ENCODE peak calls at places on chromosomes 12 and 14, in four cellular contexts. I, U, V and K are unnamed samples.

GRCh38 chr14:49636866-49637265 is 1.8 kb upstream of the DNAAF2 start:
- DNase-seq in I (no peak), U (no peak), V (no peak), K (no peak)

GRCh38 chr12:4201333-4202105 is 72.0 kb upstream of the CCND2 start:
- DNase-seq in I (no peak), U (no peak), V (no peak), K (no peak)

GRCh38 chr12:89556976-89557375 is 31.1 kb upstream of the POC1B start:
- DNase-seq in I (peak), U (no peak), V (no peak), K (no peak)

GRCh38 chr14:24913026-24913425 is 136.9 kb downstream of the STXBP6 start:
- DNase-seq in I (no peak), U (no peak), V (no peak), K (no peak)

GRCh38 chr12:18681818-18682217 is 56.0 kb downstream of the PLCZ1 start:
- DNase-seq in I (no peak), U (no peak), V (no peak), K (no peak)

GRCh38 chr12:53743277-53744129 is 8.3 kb downstream of the CISTR start:
- DNase-seq in I (peak), U (peak), V (peak), K (peak)

GRCh38 chr12:85874064-85874463 is at the start of gene NTS:
- DNase-seq in I (no peak), U (no peak), V (peak), K (no peak)

GRCh38 chr12:90333939-90334338 is 621.0 kb downstream of the CCER1 start:
- DNase-seq in I (peak), U (no peak), V (no peak), K (peak)

GRCh38 chr14:93318927-93319326 is 13.9 kb downstream of the BTBD7 start:
- DNase-seq in I (peak), U (peak), V (no peak), K (no peak)